ENCODE peak calls at places on chromosome 17, in six cellular contexts. K is DND-41, E is heart left ventricle, N is K562, Z is HAP-1, C is heart right ventricle. X is an unnamed sample.

GRCh38 chr17:32258383-32259121 is 7.1 kb upstream of the RHBDL3 start:
- DNase-seq in K (no peak), E (no peak), N (no peak), Z (peak; percentile 25), C (no peak), X (no peak)

GRCh38 chr17:36059455-36059854 is 4.6 kb upstream of the CCL18 start:
- DNase-seq in K (no peak), E (no peak), N (no peak), Z (no peak), C (no peak), X (no peak)

GRCh38 chr17:77444653-77445029 is 303.9 kb downstream of the SEC14L1 start:
- DNase-seq in K (no peak), E (peak; percentile 82), N (peak; percentile 59), Z (no peak), C (no peak), X (peak; percentile 41)

GRCh38 chr17:72518810-72519597 is 398.2 kb downstream of the SOX9 start:
- DNase-seq in K (no peak), E (no peak), N (no peak), Z (no peak), C (no peak), X (peak; percentile 90)

GRCh38 chr17:69763503-69763902 is 311.5 kb upstream of the KCNJ16 start:
- DNase-seq in K (no peak), E (no peak), N (no peak), Z (no peak), C (no peak), X (no peak)

GRCh38 chr17:51921500-51921899 is 237.0 kb downstream of the CA10 start:
- DNase-seq in K (no peak), E (no peak), N (no peak), Z (no peak), C (no peak), X (no peak)

GRCh38 chr17:48143629-48144028 is 36.1 kb downstream of the SNX11 start:
- DNase-seq in K (no peak), E (no peak), N (no peak), Z (no peak), C (no peak), X (no peak)

GRCh38 chr17:53571342-53571741 is 251.4 kb upstream of the KIF2B start:
- DNase-seq in K (no peak), E (no peak), N (no peak), Z (no peak), C (no peak), X (no peak)

GRCh38 chr17:38326996-38327792 is 16.6 kb downstream of the GPR179 start:
- DNase-seq in K (peak; percentile 29), E (peak; percentile 62), N (no peak), Z (no peak), C (no peak), X (no peak)

GRCh38 chr17:8151120-8151640 is 1.0 kb downstream of the PER1 start:
- DNase-seq in K (peak; percentile 96), E (peak; percentile 94), N (peak; percentile 70), Z (peak; percentile 84), C (peak; percentile 94), X (peak; percentile 87)

GRCh38 chr17:12545877-12546513 is 119.7 kb upstream of the MYOCD start:
- DNase-seq in K (peak; percentile 42), E (no peak), N (peak; percentile 15), Z (peak; percentile 40), C (no peak), X (peak; percentile 47)

GRCh38 chr17:8965394-8966168 is at the start of gene PIK3R5:
- DNase-seq in K (peak; percentile 78), E (peak; percentile 47), N (peak; percentile 80), Z (peak; percentile 67), C (peak; percentile 63), X (peak; percentile 78)

GRCh38 chr17:4247981-4248388 is 15.8 kb downstream of the ANKFY1 start:
- DNase-seq in K (no peak), E (no peak), N (peak; percentile 29), Z (no peak), C (no peak), X (peak; percentile 84)

GRCh38 chr17:42895185-42895555 is 5.4 kb upstream of the G6PC1 start:
- DNase-seq in K (no peak), E (peak; percentile 39), N (no peak), Z (no peak), C (peak; percentile 42), X (peak; percentile 47)

GRCh38 chr17:4588391-4588790 is 4.1 kb downstream of the SMTNL2 start:
- DNase-seq in K (no peak), E (peak; percentile 81), N (no peak), Z (no peak), C (peak; percentile 65), X (no peak)

GRCh38 chr17:33832295-33832694 is 422.8 kb upstream of the CCL2 start:
- DNase-seq in K (no peak), E (no peak), N (no peak), Z (no peak), C (no peak), X (no peak)

GRCh38 chr17:77872714-77873517 is 85.6 kb upstream of the TNRC6C start:
- DNase-seq in K (peak; percentile 62), E (peak; percentile 5), N (no peak), Z (no peak), C (no peak), X (no peak)

DNA sequence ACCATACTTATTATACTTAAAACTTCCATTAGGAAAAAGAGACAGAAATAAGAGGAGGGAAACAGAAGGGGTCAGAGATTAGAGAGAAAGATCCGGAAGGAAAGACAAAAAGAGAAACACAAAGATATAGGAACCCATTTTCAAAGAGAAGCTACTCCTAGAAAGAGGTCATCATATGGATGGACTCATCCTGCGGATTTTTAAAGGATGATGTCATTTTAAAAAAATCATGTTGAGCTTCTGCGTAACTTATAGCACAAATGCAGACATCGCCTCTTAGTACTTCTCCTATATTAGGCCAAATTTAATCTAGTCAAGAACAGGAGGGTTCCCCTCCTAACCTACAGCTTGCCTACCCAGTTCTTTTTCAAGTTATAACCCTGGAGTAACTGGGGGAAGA is 18.1 kb downstream of the EFTUD2 start:
- DNase-seq in K (no peak), E (no peak), N (no peak), Z (no peak), C (no peak), X (no peak)
- H3K36me3 ChIP-seq in K (peaks cover 98% of the 10 kb centered on the region), E (peaks cover 23% of the 10 kb centered on the region), N (peaks cover 97% of the 10 kb centered on the region), Z (peaks cover 93% of the 10 kb centered on the region), C (peaks cover 100% of the 10 kb centered on the region), X (peaks cover 32% of the 10 kb centered on the region)

DNA sequence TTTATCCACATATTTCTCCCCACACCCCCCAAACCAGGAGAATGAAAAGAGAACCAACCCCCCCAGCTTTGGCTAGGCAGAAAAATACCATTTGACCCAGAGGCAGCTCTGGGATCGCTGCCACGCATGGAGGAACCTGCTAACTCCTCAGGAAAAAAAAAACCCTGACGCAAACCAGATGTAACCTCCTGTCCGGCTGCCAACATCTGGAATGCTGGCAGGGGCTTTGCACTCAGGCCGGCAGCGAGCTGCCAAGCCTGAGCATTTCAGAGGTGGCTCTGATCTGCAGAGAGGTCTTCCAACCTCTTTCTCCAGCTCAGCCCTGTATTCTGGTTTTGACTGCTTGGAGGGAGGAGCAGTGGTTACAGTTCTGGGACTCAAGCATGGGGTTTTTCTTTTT is 8.2 kb downstream of the IGFBP4 start:
- DNase-seq in K (no peak), E (peak; percentile 92), N (no peak), Z (no peak), C (peak; percentile 86), X (peak; percentile 40)
- H3K4me1 ChIP-seq in K (peaks cover 29% of the 10 kb centered on the region), E (peaks cover 83% of the 10 kb centered on the region), N (peaks cover 12% of the 10 kb centered on the region), Z (no peaks in the 10 kb centered on the region), C (peaks cover 31% of the 10 kb centered on the region), X (peaks cover 26% of the 10 kb centered on the region)

DNA sequence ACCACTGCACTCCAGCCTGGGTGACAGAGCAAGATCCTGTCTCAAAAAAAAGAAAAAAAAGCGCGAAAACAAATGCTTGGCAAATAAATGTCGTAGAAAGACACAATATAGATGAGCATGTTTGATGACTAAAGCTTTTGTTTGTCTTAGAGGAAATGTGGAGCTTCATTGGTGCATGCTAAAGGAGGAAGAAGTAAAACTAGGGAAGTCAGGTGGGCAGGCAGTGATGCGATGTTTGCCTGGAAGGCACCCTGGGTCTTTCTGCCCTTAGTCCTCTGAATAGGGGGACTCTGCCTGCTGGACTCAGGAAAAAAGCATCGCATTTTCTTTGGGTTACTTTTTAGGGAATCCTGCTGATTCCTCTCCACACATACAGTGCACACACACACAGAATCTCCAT is 20.8 kb downstream of the ZNF750 start:
- DNase-seq in K (no peak), E (no peak), N (no peak), Z (no peak), C (no peak), X (no peak)
- H3K36me3 ChIP-seq in K (peaks cover 79% of the 10 kb centered on the region), E (no peaks in the 10 kb centered on the region), N (peaks cover 57% of the 10 kb centered on the region), Z (peaks cover 86% of the 10 kb centered on the region), C (peaks cover 47% of the 10 kb centered on the region), X (no peaks in the 10 kb centered on the region)

GRCh38 chr17:6498356-6498755 is 54.1 kb downstream of the PIMREG start:
- DNase-seq in K (no peak), E (no peak), N (no peak), Z (no peak), C (no peak), X (no peak)
- H3K4me1 ChIP-seq in K (no peaks in the 10 kb centered on the region), E (peaks cover 7% of the 10 kb centered on the region), N (no peaks in the 10 kb centered on the region), Z (peaks cover 5% of the 10 kb centered on the region), C (no peaks in the 10 kb centered on the region), X (no peaks in the 10 kb centered on the region)

GRCh38 chr17:57140321-57140720 is 55.3 kb downstream of the AKAP1 start:
- DNase-seq in K (no peak), E (no peak), N (no peak), Z (no peak), C (no peak), X (no peak)
- H3K36me3 ChIP-seq in K (no peaks in the 10 kb centered on the region), E (no peaks in the 10 kb centered on the region), N (no peaks in the 10 kb centered on the region), Z (no peaks in the 10 kb centered on the region), C (no peaks in the 10 kb centered on the region), X (no peaks in the 10 kb centered on the region)

GRCh38 chr17:17050346-17051345 is 8.4 kb downstream of the MPRIP start:
- DNase-seq in K (no peak), E (no peak), N (no peak), Z (no peak), C (no peak), X (no peak)
- H3K4me1 ChIP-seq in K (peaks cover 11% of the 10 kb centered on the region), E (peaks cover 97% of the 10 kb centered on the region), N (no peaks in the 10 kb centered on the region), Z (no peaks in the 10 kb centered on the region), C (peaks cover 49% of the 10 kb centered on the region), X (peaks cover 21% of the 10 kb centered on the region)

GRCh38 chr17:40153603-40154238 is 13.4 kb downstream of the CASC3 start:
- DNase-seq in K (no peak), E (no peak), N (no peak), Z (no peak), C (no peak), X (no peak)

GRCh38 chr17:40159456-40159855 is 17.8 kb upstream of the RAPGEFL1 start:
- DNase-seq in K (no peak), E (no peak), N (no peak), Z (no peak), C (no peak), X (no peak)

GRCh38 chr17:40158438-40158837 is 18.1 kb downstream of the CASC3 start:
- DNase-seq in K (no peak), E (no peak), N (no peak), Z (no peak), C (no peak), X (no peak)

DNA sequence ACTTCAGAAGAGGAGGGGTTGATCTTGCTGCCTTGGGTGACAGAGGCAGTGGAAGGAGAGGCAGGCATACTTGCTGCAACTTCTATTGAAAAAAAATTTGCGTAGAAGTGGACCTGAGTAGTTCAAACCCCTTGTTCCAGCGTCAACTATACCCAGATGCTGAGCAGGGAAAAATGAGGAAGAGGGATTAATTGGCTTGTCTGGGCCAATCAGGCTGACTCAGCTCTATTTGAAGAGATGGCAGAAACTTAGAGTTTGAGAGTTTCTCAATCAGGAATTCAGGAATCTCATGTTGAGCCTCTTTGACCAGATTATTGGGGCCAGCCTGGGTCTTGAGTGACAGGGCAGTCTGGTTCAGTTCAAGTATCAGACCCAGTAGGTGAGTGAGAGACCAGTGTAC is 17.6 kb downstream of the CASC3 start:
- DNase-seq in K (no peak), E (no peak), N (no peak), Z (no peak), C (no peak), X (no peak)
- H3K36me3 ChIP-seq in K (peaks cover 84% of the 10 kb centered on the region), E (peaks cover 19% of the 10 kb centered on the region), N (peaks cover 70% of the 10 kb centered on the region), Z (peaks cover 64% of the 10 kb centered on the region), C (peaks cover 82% of the 10 kb centered on the region), X (peaks cover 9% of the 10 kb centered on the region)

X was measured in colonic mucosa.